ENCODE peak calls at places on chromosomes 6 and 20, in eight cellular contexts. W, Q, X, D, E, U, G and Z are unnamed samples.

GRCh38 chr20:47529840-47530239 is 28.2 kb downstream of the NCOA3 start:
- DNase-seq in W (no peak), Q (no peak), X (no peak), D (no peak), E (no peak), U (no peak), G (no peak), Z (no peak)

GRCh38 chr6:113586413-113586812 is 270.7 kb upstream of the MARCKS start:
- DNase-seq in W (no peak), Q (no peak), X (no peak), D (no peak), E (no peak), U (no peak), G (no peak), Z (peak)

GRCh38 chr20:49668181-49668877 is 45.3 kb downstream of the B4GALT5 start:
- DNase-seq in W (peak), Q (no peak), X (no peak), D (no peak), E (peak), U (no peak), G (peak), Z (no peak)

GRCh38 chr6:47922391-47922790 is 140.6 kb downstream of the OPN5 start:
- DNase-seq in W (no peak), Q (no peak), X (no peak), D (no peak), E (no peak), U (peak), G (no peak), Z (peak)

GRCh38 chr6:53702316-53702715 is 36.8 kb upstream of the KLHL31 start:
- DNase-seq in W (no peak), Q (no peak), X (no peak), D (no peak), E (no peak), U (no peak), G (no peak), Z (no peak)

GRCh38 chr20:1299522-1299921 is 29.4 kb downstream of the SDCBP2 start:
- DNase-seq in W (peak), Q (no peak), X (no peak), D (no peak), E (no peak), U (no peak), G (no peak), Z (no peak)

GRCh38 chr6:126607281-126607680 is 267.4 kb downstream of the CENPW start:
- DNase-seq in W (no peak), Q (no peak), X (no peak), D (no peak), E (no peak), U (no peak), G (no peak), Z (no peak)

GRCh38 chr6:35058041-35058675 is 83.0 kb downstream of the TCP11 start:
- DNase-seq in W (no peak), Q (no peak), X (no peak), D (no peak), E (no peak), U (no peak), G (no peak), Z (no peak)

GRCh38 chr20:45090481-45090880 is 10.4 kb downstream of the KCNS1 start:
- DNase-seq in W (no peak), Q (no peak), X (no peak), D (no peak), E (no peak), U (no peak), G (no peak), Z (no peak)

GRCh38 chr20:13865825-13866351 is 81.1 kb downstream of the NDUFAF5 start:
- DNase-seq in W (peak), Q (no peak), X (no peak), D (no peak), E (no peak), U (no peak), G (no peak), Z (no peak)

GRCh38 chr6:96836579-96837137 is 619 bp downstream of the GPR63 start:
- DNase-seq in W (peak), Q (peak), X (no peak), D (no peak), E (no peak), U (peak), G (no peak), Z (peak)

GRCh38 chr20:45817652-45818194 is 5.3 kb downstream of the UBE2C start:
- DNase-seq in W (no peak), Q (no peak), X (peak), D (no peak), E (no peak), U (no peak), G (no peak), Z (peak)

GRCh38 chr20:53643031-53643832 is 49.6 kb upstream of the ZNF217 start:
- DNase-seq in W (no peak), Q (peak), X (peak), D (no peak), E (no peak), U (no peak), G (no peak), Z (peak)

GRCh38 chr6:46115634-46116033 is 14.2 kb upstream of the ENPP4 start:
- DNase-seq in W (no peak), Q (no peak), X (no peak), D (no peak), E (no peak), U (no peak), G (no peak), Z (no peak)

GRCh38 chr6:111758608-111759293 is 114.5 kb downstream of the FYN start:
- DNase-seq in W (no peak), Q (no peak), X (no peak), D (no peak), E (no peak), U (no peak), G (no peak), Z (no peak)

GRCh38 chr20:10654630-10655029 is 19.2 kb downstream of the JAG1 start:
- DNase-seq in W (peak), Q (peak), X (no peak), D (no peak), E (no peak), U (no peak), G (no peak), Z (no peak)

GRCh38 chr20:38454556-38455473 is 17.8 kb upstream of the RALGAPB start:
- DNase-seq in W (no peak), Q (no peak), X (no peak), D (no peak), E (no peak), U (no peak), G (no peak), Z (no peak)

GRCh38 chr6:150273457-150274309 is 95.1 kb upstream of the IYD start:
- DNase-seq in W (peak), Q (no peak), X (no peak), D (no peak), E (no peak), U (no peak), G (no peak), Z (no peak)

GRCh38 chr20:37564388-37565133 is 36.9 kb upstream of the BLCAP start:
- DNase-seq in W (peak), Q (peak), X (no peak), D (no peak), E (peak), U (no peak), G (peak), Z (peak)

GRCh38 chr6:17115251-17116089 is 13.6 kb downstream of the STMND1 start:
- DNase-seq in W (no peak), Q (no peak), X (peak), D (no peak), E (no peak), U (no peak), G (no peak), Z (peak)